ENCODE peak calls at places on chromosome 22, in four cellular contexts. One of them, this sample, is unnamed.

GRCh38 chr22:45271667-45272188 is 13.0 kb upstream of the UPK3A start:
- DNase-seq in anterior cingulate cortex: peak
- DNase-seq in activated naive CD4-positive, alpha-beta T cell treated with Interleukin-2 at 50 U/mL for 16 hours: no peak
- DNase-seq in GM12891: no peak
- DNase-seq in this sample: peak

GRCh38 chr22:23070418-23071162 is at the start of gene GNAZ:
- DNase-seq in anterior cingulate cortex: peak
- DNase-seq in activated naive CD4-positive, alpha-beta T cell treated with Interleukin-2 at 50 U/mL for 16 hours: peak
- DNase-seq in GM12891: peak
- DNase-seq in this sample: no peak

GRCh38 chr22:19818264-19819208 is 36.1 kb downstream of the GNB1L start:
- DNase-seq in anterior cingulate cortex: no peak
- DNase-seq in activated naive CD4-positive, alpha-beta T cell treated with Interleukin-2 at 50 U/mL for 16 hours: no peak
- DNase-seq in GM12891: peak
- DNase-seq in this sample: no peak

GRCh38 chr22:39148727-39149535 is 3.5 kb downstream of the CBX7 start:
- DNase-seq in anterior cingulate cortex: peak
- DNase-seq in activated naive CD4-positive, alpha-beta T cell treated with Interleukin-2 at 50 U/mL for 16 hours: peak
- DNase-seq in GM12891: peak
- DNase-seq in this sample: no peak

GRCh38 chr22:29203883-29204282 is 1.8 kb upstream of the EMID1 start:
- DNase-seq in anterior cingulate cortex: no peak
- DNase-seq in activated naive CD4-positive, alpha-beta T cell treated with Interleukin-2 at 50 U/mL for 16 hours: no peak
- DNase-seq in GM12891: no peak
- DNase-seq in this sample: no peak

GRCh38 chr22:40484906-40485660 is 114.7 kb downstream of the SGSM3 start:
- DNase-seq in anterior cingulate cortex: no peak
- DNase-seq in activated naive CD4-positive, alpha-beta T cell treated with Interleukin-2 at 50 U/mL for 16 hours: no peak
- DNase-seq in GM12891: no peak
- DNase-seq in this sample: peak

GRCh38 chr22:31537019-31537535 is 40.7 kb downstream of the SFI1 start:
- DNase-seq in anterior cingulate cortex: no peak
- DNase-seq in activated naive CD4-positive, alpha-beta T cell treated with Interleukin-2 at 50 U/mL for 16 hours: peak
- DNase-seq in GM12891: no peak
- DNase-seq in this sample: peak

GRCh38 chr22:24503137-24503850 is 8.2 kb downstream of the UPB1 start:
- DNase-seq in anterior cingulate cortex: no peak
- DNase-seq in activated naive CD4-positive, alpha-beta T cell treated with Interleukin-2 at 50 U/mL for 16 hours: peak
- DNase-seq in GM12891: peak
- DNase-seq in this sample: peak

GRCh38 chr22:44622147-44622427 is 79.9 kb upstream of the PRR5 start:
- DNase-seq in anterior cingulate cortex: no peak
- DNase-seq in activated naive CD4-positive, alpha-beta T cell treated with Interleukin-2 at 50 U/mL for 16 hours: peak
- DNase-seq in GM12891: no peak
- DNase-seq in this sample: no peak

GRCh38 chr22:49925525-49926128 is 7.2 kb downstream of the CRELD2 start:
- DNase-seq in anterior cingulate cortex: no peak
- DNase-seq in activated naive CD4-positive, alpha-beta T cell treated with Interleukin-2 at 50 U/mL for 16 hours: peak
- DNase-seq in GM12891: peak
- DNase-seq in this sample: no peak

GRCh38 chr22:17057959-17058814 is 26.6 kb upstream of the IL17RA start:
- DNase-seq in anterior cingulate cortex: peak
- DNase-seq in activated naive CD4-positive, alpha-beta T cell treated with Interleukin-2 at 50 U/mL for 16 hours: peak
- DNase-seq in GM12891: peak
- DNase-seq in this sample: peak

GRCh38 chr22:32020117-32020516 is 22.9 kb upstream of the SLC5A1 start:
- DNase-seq in anterior cingulate cortex: no peak
- DNase-seq in activated naive CD4-positive, alpha-beta T cell treated with Interleukin-2 at 50 U/mL for 16 hours: no peak
- DNase-seq in GM12891: no peak
- DNase-seq in this sample: peak

GRCh38 chr22:40764743-40765441 is 54.3 kb downstream of the SLC25A17 start:
- DNase-seq in anterior cingulate cortex: no peak
- DNase-seq in activated naive CD4-positive, alpha-beta T cell treated with Interleukin-2 at 50 U/mL for 16 hours: no peak
- DNase-seq in GM12891: peak
- DNase-seq in this sample: no peak

GRCh38 chr22:23381661-23382427 is 198.2 kb downstream of the IGLL1 start:
- DNase-seq in anterior cingulate cortex: no peak
- DNase-seq in activated naive CD4-positive, alpha-beta T cell treated with Interleukin-2 at 50 U/mL for 16 hours: no peak
- DNase-seq in GM12891: no peak
- DNase-seq in this sample: no peak

GRCh38 chr22:45629469-45630089 is 42.1 kb upstream of the ATXN10 start:
- DNase-seq in anterior cingulate cortex: no peak
- DNase-seq in activated naive CD4-positive, alpha-beta T cell treated with Interleukin-2 at 50 U/mL for 16 hours: no peak
- DNase-seq in GM12891: no peak
- DNase-seq in this sample: no peak

GRCh38 chr22:37082251-37082650 is 27.3 kb downstream of the TMPRSS6 start:
- DNase-seq in anterior cingulate cortex: no peak
- DNase-seq in activated naive CD4-positive, alpha-beta T cell treated with Interleukin-2 at 50 U/mL for 16 hours: peak
- DNase-seq in GM12891: no peak
- DNase-seq in this sample: no peak

GRCh38 chr22:36252754-36253522 is at the start of gene APOL1:
- DNase-seq in anterior cingulate cortex: no peak
- DNase-seq in activated naive CD4-positive, alpha-beta T cell treated with Interleukin-2 at 50 U/mL for 16 hours: peak
- DNase-seq in GM12891: peak
- DNase-seq in this sample: no peak

GRCh38 chr22:32511776-32512175 is 37.2 kb downstream of the FBXO7 start:
- DNase-seq in anterior cingulate cortex: no peak
- DNase-seq in activated naive CD4-positive, alpha-beta T cell treated with Interleukin-2 at 50 U/mL for 16 hours: no peak
- DNase-seq in GM12891: no peak
- DNase-seq in this sample: no peak

GRCh38 chr22:23826510-23827350 is 12.1 kb downstream of the DERL3 start:
- DNase-seq in anterior cingulate cortex: no peak
- DNase-seq in activated naive CD4-positive, alpha-beta T cell treated with Interleukin-2 at 50 U/mL for 16 hours: no peak
- DNase-seq in GM12891: no peak
- DNase-seq in this sample: peak

GRCh38 chr22:36808611-36809344 is 8.1 kb downstream of the PVALB start:
- DNase-seq in anterior cingulate cortex: no peak
- DNase-seq in activated naive CD4-positive, alpha-beta T cell treated with Interleukin-2 at 50 U/mL for 16 hours: no peak
- DNase-seq in GM12891: no peak
- DNase-seq in this sample: no peak

GRCh38 chr22:45101828-45102227 is 61.9 kb upstream of the NUP50 start:
- DNase-seq in anterior cingulate cortex: peak
- DNase-seq in activated naive CD4-positive, alpha-beta T cell treated with Interleukin-2 at 50 U/mL for 16 hours: peak
- DNase-seq in GM12891: no peak
- DNase-seq in this sample: peak

GRCh38 chr22:39242389-39242808 is 2.4 kb downstream of the PDGFB start:
- DNase-seq in anterior cingulate cortex: no peak
- DNase-seq in activated naive CD4-positive, alpha-beta T cell treated with Interleukin-2 at 50 U/mL for 16 hours: no peak
- DNase-seq in GM12891: no peak
- DNase-seq in this sample: no peak

GRCh38 chr22:36325163-36326031 is 62.4 kb downstream of the MYH9 start:
- DNase-seq in anterior cingulate cortex: no peak
- DNase-seq in activated naive CD4-positive, alpha-beta T cell treated with Interleukin-2 at 50 U/mL for 16 hours: no peak
- DNase-seq in GM12891: no peak
- DNase-seq in this sample: peak

GRCh38 chr22:20079745-20080444 is at the start of gene DGCR8:
- DNase-seq in anterior cingulate cortex: peak
- DNase-seq in activated naive CD4-positive, alpha-beta T cell treated with Interleukin-2 at 50 U/mL for 16 hours: peak
- DNase-seq in GM12891: peak
- DNase-seq in this sample: peak

GRCh38 chr22:38043151-38044039 is 13.8 kb upstream of the PICK1 start:
- DNase-seq in anterior cingulate cortex: no peak
- DNase-seq in activated naive CD4-positive, alpha-beta T cell treated with Interleukin-2 at 50 U/mL for 16 hours: no peak
- DNase-seq in GM12891: no peak
- DNase-seq in this sample: no peak

GRCh38 chr22:41925783-41926460 is 684 bp downstream of the TNFRSF13C start:
- DNase-seq in anterior cingulate cortex: no peak
- DNase-seq in activated naive CD4-positive, alpha-beta T cell treated with Interleukin-2 at 50 U/mL for 16 hours: peak
- DNase-seq in GM12891: no peak
- DNase-seq in this sample: no peak

GRCh38 chr22:31734512-31734911 is 15.4 kb downstream of the PRR14L start:
- DNase-seq in anterior cingulate cortex: no peak
- DNase-seq in activated naive CD4-positive, alpha-beta T cell treated with Interleukin-2 at 50 U/mL for 16 hours: no peak
- DNase-seq in GM12891: no peak
- DNase-seq in this sample: peak

GRCh38 chr22:43375951-43376455 is 32.8 kb upstream of the SCUBE1 start:
- DNase-seq in anterior cingulate cortex: no peak
- DNase-seq in activated naive CD4-positive, alpha-beta T cell treated with Interleukin-2 at 50 U/mL for 16 hours: no peak
- DNase-seq in GM12891: no peak
- DNase-seq in this sample: peak

GRCh38 chr22:23062616-23063538 is 7.4 kb upstream of the GNAZ start:
- DNase-seq in anterior cingulate cortex: no peak
- DNase-seq in activated naive CD4-positive, alpha-beta T cell treated with Interleukin-2 at 50 U/mL for 16 hours: no peak
- DNase-seq in GM12891: no peak
- DNase-seq in this sample: no peak

GRCh38 chr22:44918925-44919392 is 90.8 kb downstream of the PHF21B start:
- DNase-seq in anterior cingulate cortex: no peak
- DNase-seq in activated naive CD4-positive, alpha-beta T cell treated with Interleukin-2 at 50 U/mL for 16 hours: no peak
- DNase-seq in GM12891: no peak
- DNase-seq in this sample: no peak

GRCh38 chr22:24703101-24703500 is 71.4 kb downstream of the PIWIL3 start:
- DNase-seq in anterior cingulate cortex: no peak
- DNase-seq in activated naive CD4-positive, alpha-beta T cell treated with Interleukin-2 at 50 U/mL for 16 hours: no peak
- DNase-seq in GM12891: no peak
- DNase-seq in this sample: peak

GRCh38 chr22:31082606-31083376 is 1.7 kb downstream of the SMTN start:
- DNase-seq in anterior cingulate cortex: no peak
- DNase-seq in activated naive CD4-positive, alpha-beta T cell treated with Interleukin-2 at 50 U/mL for 16 hours: peak
- DNase-seq in GM12891: peak
- DNase-seq in this sample: peak

GRCh38 chr22:43289976-43290663 is 53.1 kb downstream of the SCUBE1 start:
- DNase-seq in anterior cingulate cortex: no peak
- DNase-seq in activated naive CD4-positive, alpha-beta T cell treated with Interleukin-2 at 50 U/mL for 16 hours: no peak
- DNase-seq in GM12891: no peak
- DNase-seq in this sample: no peak

GRCh38 chr22:49880281-49880680 is 26.6 kb downstream of the ZBED4 start:
- DNase-seq in anterior cingulate cortex: no peak
- DNase-seq in activated naive CD4-positive, alpha-beta T cell treated with Interleukin-2 at 50 U/mL for 16 hours: no peak
- DNase-seq in GM12891: peak
- DNase-seq in this sample: no peak

GRCh38 chr22:18970180-18970947 is 34.3 kb upstream of the PRODH start:
- DNase-seq in anterior cingulate cortex: no peak
- DNase-seq in activated naive CD4-positive, alpha-beta T cell treated with Interleukin-2 at 50 U/mL for 16 hours: peak
- DNase-seq in GM12891: no peak
- DNase-seq in this sample: no peak

GRCh38 chr22:25028841-25029141 is 76.3 kb downstream of the KIAA1671 start:
- DNase-seq in anterior cingulate cortex: no peak
- DNase-seq in activated naive CD4-positive, alpha-beta T cell treated with Interleukin-2 at 50 U/mL for 16 hours: no peak
- DNase-seq in GM12891: no peak
- DNase-seq in this sample: no peak

GRCh38 chr22:49670610-49671330 is 156.9 kb downstream of the BRD1 start:
- DNase-seq in anterior cingulate cortex: no peak
- DNase-seq in activated naive CD4-positive, alpha-beta T cell treated with Interleukin-2 at 50 U/mL for 16 hours: peak
- DNase-seq in GM12891: no peak
- DNase-seq in this sample: no peak

GRCh38 chr22:16866167-16866566 is 41.0 kb upstream of the XKR3 start:
- DNase-seq in anterior cingulate cortex: no peak
- DNase-seq in activated naive CD4-positive, alpha-beta T cell treated with Interleukin-2 at 50 U/mL for 16 hours: no peak
- DNase-seq in GM12891: no peak
- DNase-seq in this sample: peak

This sample was measured in LHCN-M2.